ENCODE peak calls at places on chromosome 21, in six cellular contexts. One of them, this sample, is unnamed.

GRCh38 chr21:18810136-18810535 is 406.6 kb upstream of the TMPRSS15 start:
- DNase-seq in GM12878: no peak
- DNase-seq in GM12891: no peak
- DNase-seq in H1: no peak
- DNase-seq in K562: no peak
- DNase-seq in HepG2: no peak
- DNase-seq in this sample: no peak

GRCh38 chr21:46112731-46113215 is 14.9 kb downstream of the COL6A2 start:
- DNase-seq in GM12878: no peak
- DNase-seq in GM12891: peak; percentile 11
- DNase-seq in H1: no peak
- DNase-seq in K562: no peak
- DNase-seq in HepG2: no peak
- DNase-seq in this sample: no peak

GRCh38 chr21:41675574-41675973 is 91.3 kb downstream of the RIPK4 start:
- DNase-seq in GM12878: no peak
- DNase-seq in GM12891: no peak
- DNase-seq in H1: no peak
- DNase-seq in K562: no peak
- DNase-seq in HepG2: no peak
- DNase-seq in this sample: no peak

GRCh38 chr21:33388188-33388587 is 15.0 kb upstream of the IFNGR2 start:
- DNase-seq in GM12878: no peak
- DNase-seq in GM12891: no peak
- DNase-seq in H1: no peak
- DNase-seq in K562: no peak
- DNase-seq in HepG2: no peak
- DNase-seq in this sample: no peak

GRCh38 chr21:42084079-42084478 is 13.0 kb downstream of the UMODL1 start:
- DNase-seq in GM12878: no peak
- DNase-seq in GM12891: no peak
- DNase-seq in H1: no peak
- DNase-seq in K562: no peak
- DNase-seq in HepG2: no peak
- DNase-seq in this sample: no peak

GRCh38 chr21:29466532-29466931 is 167.8 kb downstream of the BACH1 start:
- DNase-seq in GM12878: no peak
- DNase-seq in GM12891: no peak
- DNase-seq in H1: no peak
- DNase-seq in K562: no peak
- DNase-seq in HepG2: no peak
- DNase-seq in this sample: no peak

GRCh38 chr21:42751866-42752265 is 98.4 kb downstream of the PDE9A start:
- DNase-seq in GM12878: no peak
- DNase-seq in GM12891: no peak
- DNase-seq in H1: no peak
- DNase-seq in K562: no peak
- DNase-seq in HepG2: no peak
- DNase-seq in this sample: no peak

GRCh38 chr21:27590271-27590670 is 623.4 kb upstream of the ADAMTS5 start:
- DNase-seq in GM12878: no peak
- DNase-seq in GM12891: no peak
- DNase-seq in H1: no peak
- DNase-seq in K562: no peak
- DNase-seq in HepG2: no peak
- DNase-seq in this sample: no peak

GRCh38 chr21:14448784-14449183 is 65.8 kb upstream of the HSPA13 start:
- DNase-seq in GM12878: no peak
- DNase-seq in GM12891: no peak
- DNase-seq in H1: no peak
- DNase-seq in K562: no peak
- DNase-seq in HepG2: no peak
- DNase-seq in this sample: no peak

GRCh38 chr21:32698971-32699693 is 28.7 kb downstream of the SYNJ1 start:
- DNase-seq in GM12878: no peak
- DNase-seq in GM12891: no peak
- DNase-seq in H1: no peak
- DNase-seq in K562: no peak
- DNase-seq in HepG2: no peak
- DNase-seq in this sample: no peak

GRCh38 chr21:46668381-46668780 is 32.9 kb downstream of the PRMT2 start:
- DNase-seq in GM12878: no peak
- DNase-seq in GM12891: no peak
- DNase-seq in H1: no peak
- DNase-seq in K562: no peak
- DNase-seq in HepG2: no peak
- DNase-seq in this sample: no peak

GRCh38 chr21:45818904-45819285 is 162.7 kb upstream of the COL6A1 start:
- DNase-seq in GM12878: peak; percentile 21
- DNase-seq in GM12891: no peak
- DNase-seq in H1: no peak
- DNase-seq in K562: no peak
- DNase-seq in HepG2: peak; percentile 73
- DNase-seq in this sample: no peak

GRCh38 chr21:14452031-14452778 is 69.3 kb upstream of the HSPA13 start:
- DNase-seq in GM12878: no peak
- DNase-seq in GM12891: no peak
- DNase-seq in H1: no peak
- DNase-seq in K562: peak; percentile 70
- DNase-seq in HepG2: no peak
- DNase-seq in this sample: no peak

GRCh38 chr21:17537299-17537698 is 24.5 kb downstream of the CXADR start:
- DNase-seq in GM12878: no peak
- DNase-seq in GM12891: no peak
- DNase-seq in H1: no peak
- DNase-seq in K562: no peak
- DNase-seq in HepG2: no peak
- DNase-seq in this sample: no peak

GRCh38 chr21:32476661-32477423 is 64.3 kb downstream of the EVA1C start:
- DNase-seq in GM12878: no peak
- DNase-seq in GM12891: no peak
- DNase-seq in H1: no peak
- DNase-seq in K562: no peak
- DNase-seq in HepG2: no peak
- DNase-seq in this sample: no peak

DNA sequence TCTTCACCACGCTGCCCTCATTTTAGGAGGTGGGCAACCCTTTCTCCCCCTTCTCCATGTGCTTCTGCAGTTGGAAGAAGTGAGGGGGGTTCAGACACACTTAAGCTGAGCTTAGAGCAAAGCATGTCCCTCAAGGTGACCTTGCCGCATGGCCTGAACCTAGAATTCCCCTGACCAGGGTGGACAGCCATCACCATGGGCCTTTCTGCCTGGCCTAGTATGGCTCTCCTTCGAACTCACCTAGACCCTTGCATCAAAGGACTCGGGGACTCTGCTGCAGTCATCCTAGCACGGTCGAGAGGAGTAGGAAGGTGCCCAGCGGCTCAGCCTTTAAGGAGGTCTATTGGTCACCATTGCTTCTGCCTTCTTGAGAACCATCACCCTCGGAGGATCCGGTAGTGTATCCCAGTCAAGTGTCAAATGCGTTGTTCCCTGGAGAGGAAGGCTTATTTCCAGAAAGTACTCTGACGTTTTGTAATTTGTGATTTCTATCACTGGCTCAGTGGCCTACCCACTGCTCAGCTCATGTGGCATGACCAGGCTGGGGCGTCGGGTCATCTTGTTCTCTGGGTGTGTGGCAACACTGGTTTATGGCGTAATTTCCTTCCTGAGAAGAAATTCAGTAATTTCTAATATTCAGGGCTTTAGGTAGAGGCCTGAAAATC is at the start of gene KCNE1:
- DNase-seq in GM12878: no peak
- DNase-seq in GM12891: no peak
- DNase-seq in H1: no peak
- DNase-seq in K562: no peak
- DNase-seq in HepG2: no peak
- DNase-seq in this sample: no peak
- TF ChIP-seq POLR2A in GM12878: no peak
- TF ChIP-seq POLR2A in GM12891: no peak
- TF ChIP-seq POLR2A in H1: no peak
- TF ChIP-seq POLR2A in K562: no peak
- TF ChIP-seq POLR2A in HepG2: no peak
- TF ChIP-seq POLR2A in this sample: no peak

DNA sequence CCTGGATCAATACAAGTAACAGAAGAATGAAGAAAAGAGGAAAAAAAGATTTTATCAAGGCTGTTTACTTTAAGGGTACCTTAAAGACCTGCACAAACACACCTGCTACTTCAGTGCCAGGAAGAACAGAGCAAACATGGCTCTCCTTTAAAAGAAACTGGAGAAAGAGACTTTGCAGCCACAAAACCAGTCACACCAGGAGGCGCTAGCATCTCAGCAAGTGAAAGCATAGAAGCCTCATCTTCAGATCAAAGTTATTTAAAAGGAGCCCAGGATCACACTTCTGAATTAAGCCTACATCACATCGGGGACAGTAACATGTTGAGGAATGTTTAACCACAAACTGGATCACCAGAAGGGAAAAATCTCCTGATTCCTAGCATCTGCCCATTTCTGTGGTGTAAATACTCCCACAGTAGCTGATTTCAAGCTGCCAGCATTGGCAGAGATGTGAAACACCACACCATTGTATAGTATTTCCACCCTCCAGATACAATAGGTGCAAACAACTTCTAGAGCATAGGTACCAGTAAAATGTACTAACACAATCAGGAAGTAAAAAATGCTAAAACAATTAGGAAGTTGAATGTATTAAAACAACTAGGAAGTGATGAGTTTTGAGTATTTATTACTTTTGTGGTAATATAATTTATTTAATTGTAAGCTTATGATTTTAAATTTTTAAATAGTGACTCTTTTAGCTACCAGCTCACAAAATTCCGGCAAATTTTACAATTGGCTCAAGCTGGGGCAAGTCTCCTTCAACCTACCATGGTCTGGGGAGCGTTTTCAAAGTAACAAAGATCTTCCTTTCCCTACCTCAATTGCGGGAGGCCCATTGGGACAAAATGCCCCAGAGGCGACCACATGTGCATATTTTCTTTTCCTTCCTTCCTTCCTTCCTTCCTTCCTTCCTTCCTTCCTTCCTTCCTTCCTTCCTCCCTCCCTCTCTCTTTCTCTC is 105.3 kb upstream of the CLDN14 start:
- DNase-seq in GM12878: no peak
- DNase-seq in GM12891: no peak
- DNase-seq in H1: no peak
- DNase-seq in K562: peak; percentile 13
- DNase-seq in HepG2: no peak
- DNase-seq in this sample: no peak
- TF ChIP-seq TAF1 in GM12878: no peak
- TF ChIP-seq TAF1 in GM12891: no peak
- TF ChIP-seq TAF1 in H1: no peak
- TF ChIP-seq TAF1 in K562: no peak
- TF ChIP-seq TAF1 in HepG2: no peak
- TF ChIP-seq TAF1 in this sample: no peak

GRCh38 chr21:37863842-37864241 is 52.4 kb downstream of the KCNJ6 start:
- DNase-seq in GM12878: no peak
- DNase-seq in GM12891: no peak
- DNase-seq in H1: no peak
- DNase-seq in K562: peak; percentile 11
- DNase-seq in HepG2: no peak
- DNase-seq in this sample: no peak

GRCh38 chr21:37855568-37856391 is 60.5 kb downstream of the KCNJ6 start:
- DNase-seq in GM12878: no peak
- DNase-seq in GM12891: no peak
- DNase-seq in H1: no peak
- DNase-seq in K562: no peak
- DNase-seq in HepG2: no peak
- DNase-seq in this sample: no peak

GRCh38 chr21:37861561-37861960 is 54.7 kb downstream of the KCNJ6 start:
- DNase-seq in GM12878: no peak
- DNase-seq in GM12891: no peak
- DNase-seq in H1: no peak
- DNase-seq in K562: no peak
- DNase-seq in HepG2: no peak
- DNase-seq in this sample: no peak

GRCh38 chr21:37862536-37862935 is 53.7 kb downstream of the KCNJ6 start:
- DNase-seq in GM12878: no peak
- DNase-seq in GM12891: peak; percentile 36
- DNase-seq in H1: no peak
- DNase-seq in K562: no peak
- DNase-seq in HepG2: no peak
- DNase-seq in this sample: peak; percentile 23

GRCh38 chr21:37860416-37860815 is 55.8 kb downstream of the KCNJ6 start:
- DNase-seq in GM12878: no peak
- DNase-seq in GM12891: no peak
- DNase-seq in H1: no peak
- DNase-seq in K562: no peak
- DNase-seq in HepG2: no peak
- DNase-seq in this sample: no peak
- TF ChIP-seq POLR2A in GM12878: no peak
- TF ChIP-seq POLR2A in GM12891: no peak
- TF ChIP-seq POLR2A in H1: no peak
- TF ChIP-seq POLR2A in K562: no peak
- TF ChIP-seq POLR2A in HepG2: no peak
- TF ChIP-seq POLR2A in this sample: no peak

DNA sequence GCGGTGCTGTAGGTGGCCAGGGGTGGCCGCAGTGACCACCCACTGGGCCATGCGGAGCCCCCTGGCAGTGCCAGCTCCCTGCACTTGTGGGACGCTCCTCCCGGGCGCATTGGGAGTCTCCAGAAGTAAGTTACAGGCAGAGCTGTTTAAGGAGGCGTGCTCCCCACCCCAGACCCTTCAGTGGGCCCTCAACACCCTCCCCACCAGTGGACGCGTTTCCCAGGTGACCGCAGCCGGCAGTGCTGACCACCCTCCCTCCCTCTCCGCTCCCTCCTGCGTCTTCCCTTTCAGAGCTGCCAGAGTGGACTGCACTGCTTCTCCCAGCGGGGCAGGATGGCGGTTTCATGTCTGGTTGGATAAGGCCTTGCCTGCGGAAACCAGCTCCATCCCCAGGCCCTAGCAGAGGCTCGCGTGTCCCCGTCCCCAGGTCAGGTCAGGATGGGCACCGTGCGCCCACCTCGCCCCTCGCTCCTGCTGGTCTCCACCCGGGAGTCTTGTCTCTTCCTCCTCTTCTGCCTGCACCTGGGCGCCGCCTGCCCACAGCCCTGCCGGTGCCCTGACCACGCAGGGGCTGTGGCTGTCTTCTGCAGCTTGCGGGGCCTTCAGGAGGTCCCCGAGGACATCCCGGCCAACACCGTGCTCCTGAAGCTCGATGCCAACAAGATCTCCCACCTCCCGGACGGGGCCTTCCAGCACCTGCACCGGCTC is 1.1 kb downstream of the LRRC3 start:
- DNase-seq in GM12878: no peak
- DNase-seq in GM12891: peak; percentile 27
- DNase-seq in H1: no peak
- DNase-seq in K562: no peak
- DNase-seq in HepG2: no peak
- DNase-seq in this sample: no peak
- TF ChIP-seq TAF1 in GM12878: no peak
- TF ChIP-seq TAF1 in GM12891: no peak
- TF ChIP-seq TAF1 in H1: no peak
- TF ChIP-seq TAF1 in K562: no peak
- TF ChIP-seq TAF1 in HepG2: no peak
- TF ChIP-seq TAF1 in this sample: no peak

GRCh38 chr21:39184050-39184980 is 1.1 kb upstream of the PSMG1 start:
- DNase-seq in GM12878: no peak
- DNase-seq in GM12891: no peak
- DNase-seq in H1: no peak
- DNase-seq in K562: peak; percentile 42
- DNase-seq in HepG2: no peak
- DNase-seq in this sample: no peak
- TF ChIP-seq POLR2A in GM12878: no peak
- TF ChIP-seq POLR2A in GM12891: no peak
- TF ChIP-seq POLR2A in H1: no peak
- TF ChIP-seq POLR2A in K562: no peak
- TF ChIP-seq POLR2A in HepG2: no peak
- TF ChIP-seq POLR2A in this sample: no peak